ENCODE peak calls at places on chromosome 4, in nine cellular contexts. V is activated CD4-positive, alpha-beta T cell treated with anti-CD3 and anti-CD28 coated beads, Interleukin-2, amount 10 ng/mL, durations not matched to agents 7 days and 5 days; G is stimulated activated naive CD8-positive, alpha-beta T cell treated with anti-CD3 and anti-CD28 coated beads, Interleukin-15, amount 100 ng/mL, for 72 hours; R is foreskin keratinocyte; Y is AG10803; M is putamen; W is colonic mucosa; X is NCI-H2171 treated with DMSO at 0.1 percent for 48 hours; N is activated B cell treated with CpG ODN at 0.5 μM for 24 hours. H is an unnamed sample.

GRCh38 chr4:121998024-121998423 is 46.2 kb upstream of the TRPC3 start:
- DNase-seq in V (no peak), G (no peak), R (no peak), Y (no peak), M (no peak), W (no peak), X (no peak), N (no peak), H (peak; percentile 21)

GRCh38 chr4:40255722-40256281 is 59.0 kb downstream of the RHOH start:
- DNase-seq in V (no peak), G (no peak), R (peak; percentile 93), Y (peak; percentile 92), M (no peak), W (no peak), X (peak; percentile 25), N (no peak), H (no peak)

GRCh38 chr4:138897818-138898226 is 117.8 kb upstream of the NOCT start:
- DNase-seq in V (no peak), G (no peak), R (no peak), Y (peak; percentile 60), M (no peak), W (no peak), X (peak; percentile 56), N (no peak), H (no peak)

GRCh38 chr4:76011700-76012387 is 4.5 kb upstream of the CXCL9 start:
- DNase-seq in V (no peak), G (no peak), R (peak; percentile 80), Y (peak; percentile 78), M (no peak), W (no peak), X (no peak), N (no peak), H (no peak)

GRCh38 chr4:24965627-24966026 is 52.8 kb upstream of the CCDC149 start:
- DNase-seq in V (no peak), G (no peak), R (no peak), Y (no peak), M (no peak), W (no peak), X (no peak), N (no peak), H (peak; percentile 31)

GRCh38 chr4:185112104-185112503 is 31.0 kb upstream of the SLC25A4 start:
- DNase-seq in V (no peak), G (no peak), R (peak; percentile 88), Y (peak; percentile 86), M (no peak), W (no peak), X (no peak), N (no peak), H (no peak)

GRCh38 chr4:19684079-19684478 is 567.6 kb upstream of the SLIT2 start:
- DNase-seq in V (no peak), G (no peak), R (no peak), Y (peak; percentile 74), M (no peak), W (no peak), X (peak; percentile 43), N (no peak), H (no peak)

GRCh38 chr4:188463909-188464308 is 324.7 kb downstream of the TRIML1 start:
- DNase-seq in V (no peak), G (no peak), R (no peak), Y (no peak), M (no peak), W (no peak), X (no peak), N (no peak), H (no peak)

GRCh38 chr4:1903035-1903434 is 31.8 kb downstream of the NSD2 start:
- DNase-seq in V (no peak), G (no peak), R (no peak), Y (no peak), M (no peak), W (no peak), X (no peak), N (no peak), H (no peak)

GRCh38 chr4:110130578-110131358 is 67.6 kb downstream of the ELOVL6 start:
- DNase-seq in V (no peak), G (no peak), R (peak; percentile 30), Y (no peak), M (no peak), W (no peak), X (no peak), N (no peak), H (no peak)

GRCh38 chr4:94954273-94954672 is 196.5 kb downstream of the BMPR1B start:
- DNase-seq in V (no peak), G (no peak), R (no peak), Y (no peak), M (no peak), W (no peak), X (no peak), N (no peak), H (no peak)

GRCh38 chr4:65392488-65392887 is 277.8 kb downstream of the EPHA5 start:
- DNase-seq in V (no peak), G (no peak), R (no peak), Y (no peak), M (no peak), W (no peak), X (no peak), N (no peak), H (no peak)

GRCh38 chr4:16715482-16715881 is 183.0 kb downstream of the LDB2 start:
- DNase-seq in V (no peak), G (no peak), R (no peak), Y (peak; percentile 39), M (no peak), W (no peak), X (no peak), N (no peak), H (no peak)

GRCh38 chr4:971670-972500 is 1.5 kb downstream of the DGKQ start:
- DNase-seq in V (no peak), G (no peak), R (no peak), Y (no peak), M (no peak), W (peak; percentile 95), X (peak; percentile 0), N (no peak), H (peak; percentile 52)

GRCh38 chr4:77264826-77265225 is 107.8 kb downstream of the CCNG2 start:
- DNase-seq in V (no peak), G (no peak), R (no peak), Y (no peak), M (no peak), W (no peak), X (no peak), N (no peak), H (no peak)

GRCh38 chr4:211033-211511 is 86.8 kb downstream of the ZNF718 start:
- DNase-seq in V (no peak), G (peak; percentile 29), R (no peak), Y (no peak), M (no peak), W (no peak), X (no peak), N (no peak), H (no peak)

GRCh38 chr4:47831026-47831689 is 6.7 kb downstream of the CORIN start:
- DNase-seq in V (no peak), G (no peak), R (no peak), Y (no peak), M (no peak), W (no peak), X (peak; percentile 60), N (no peak), H (peak; percentile 90)

GRCh38 chr4:147984778-147985138 is 252.9 kb downstream of the ARHGAP10 start:
- DNase-seq in V (no peak), G (no peak), R (no peak), Y (no peak), M (no peak), W (no peak), X (no peak), N (no peak), H (no peak)

GRCh38 chr4:1641671-1642070 is 42.4 kb downstream of the FAM53A start:
- DNase-seq in V (no peak), G (no peak), R (no peak), Y (no peak), M (no peak), W (no peak), X (no peak), N (no peak), H (no peak)

GRCh38 chr4:57370691-57371090 is 260.5 kb upstream of the IGFBP7 start:
- DNase-seq in V (no peak), G (no peak), R (no peak), Y (no peak), M (no peak), W (no peak), X (no peak), N (no peak), H (no peak)

GRCh38 chr4:57018930-57019329 is 40.2 kb downstream of the POLR2B start:
- DNase-seq in V (no peak), G (no peak), R (no peak), Y (peak; percentile 20), M (no peak), W (no peak), X (no peak), N (no peak), H (no peak)

GRCh38 chr4:156958276-156959074 is 13.1 kb downstream of the PDGFC start:
- DNase-seq in V (no peak), G (no peak), R (no peak), Y (peak; percentile 59), M (no peak), W (no peak), X (no peak), N (no peak), H (no peak)

GRCh38 chr4:184513802-184514120 is 39.4 kb upstream of the IRF2 start:
- DNase-seq in V (no peak), G (no peak), R (no peak), Y (no peak), M (no peak), W (no peak), X (no peak), N (no peak), H (no peak)

GRCh38 chr4:86977621-86978184 is 42.9 kb downstream of the AFF1 start:
- DNase-seq in V (peak; percentile 22), G (peak; percentile 25), R (peak; percentile 90), Y (peak; percentile 19), M (no peak), W (peak; percentile 68), X (no peak), N (no peak), H (no peak)

GRCh38 chr4:183256343-183256742 is 63.7 kb downstream of the CLDN22 start:
- DNase-seq in V (no peak), G (no peak), R (no peak), Y (peak; percentile 16), M (no peak), W (no peak), X (no peak), N (no peak), H (no peak)

H was measured in WERI-Rb-1.